ENCODE peak calls at places on chromosomes 4 and X, in ten cellular contexts. One of them, this sample, is unnamed.

GRCh38 chr4:77621254-77621653 is 15.6 kb downstream of the CXCL13 start:
- DNase-seq in AG08395: no peak
- DNase-seq in GOT3: no peak
- DNase-seq in uterus: no peak
- DNase-seq in stimulated activated CD8-positive, alpha-beta memory T cell treated with anti-CD3 and anti-CD28 coated beads, Interleukin-7, amount 100 ng/mL, for 1 hour: no peak
- DNase-seq in astrocyte of the hippocampus: no peak
- DNase-seq in right lobe of liver: no peak
- DNase-seq in left ventricle myocardium inferior: no peak
- DNase-seq in left cardiac atrium: no peak
- DNase-seq in AG09309: no peak
- DNase-seq in this sample: no peak

GRCh38 chr4:150327262-150327780 is 249.1 kb downstream of the DCLK2 start:
- DNase-seq in AG08395: no peak
- DNase-seq in GOT3: no peak
- DNase-seq in uterus: no peak
- DNase-seq in stimulated activated CD8-positive, alpha-beta memory T cell treated with anti-CD3 and anti-CD28 coated beads, Interleukin-7, amount 100 ng/mL, for 1 hour: no peak
- DNase-seq in astrocyte of the hippocampus: no peak
- DNase-seq in right lobe of liver: no peak
- DNase-seq in left ventricle myocardium inferior: no peak
- DNase-seq in left cardiac atrium: no peak
- DNase-seq in AG09309: no peak
- DNase-seq in this sample: no peak

GRCh38 chrX:107449490-107450175 is at the start of gene FRMPD3:
- DNase-seq in AG08395: no peak
- DNase-seq in GOT3: no peak
- DNase-seq in uterus: no peak
- DNase-seq in stimulated activated CD8-positive, alpha-beta memory T cell treated with anti-CD3 and anti-CD28 coated beads, Interleukin-7, amount 100 ng/mL, for 1 hour: no peak
- DNase-seq in astrocyte of the hippocampus: peak; percentile 38
- DNase-seq in right lobe of liver: no peak
- DNase-seq in left ventricle myocardium inferior: no peak
- DNase-seq in left cardiac atrium: no peak
- DNase-seq in AG09309: no peak
- DNase-seq in this sample: no peak

GRCh38 chrX:102129473-102129872 is 4.0 kb downstream of the TCEAL2 start:
- DNase-seq in AG08395: peak; percentile 26
- DNase-seq in GOT3: no peak
- DNase-seq in uterus: no peak
- DNase-seq in stimulated activated CD8-positive, alpha-beta memory T cell treated with anti-CD3 and anti-CD28 coated beads, Interleukin-7, amount 100 ng/mL, for 1 hour: no peak
- DNase-seq in astrocyte of the hippocampus: peak; percentile 2
- DNase-seq in right lobe of liver: no peak
- DNase-seq in left ventricle myocardium inferior: no peak
- DNase-seq in left cardiac atrium: no peak
- DNase-seq in AG09309: no peak
- DNase-seq in this sample: no peak

GRCh38 chrX:118325453-118325852 is 20.5 kb upstream of the WDR44 start:
- DNase-seq in AG08395: peak; percentile 7
- DNase-seq in GOT3: no peak
- DNase-seq in uterus: no peak
- DNase-seq in stimulated activated CD8-positive, alpha-beta memory T cell treated with anti-CD3 and anti-CD28 coated beads, Interleukin-7, amount 100 ng/mL, for 1 hour: no peak
- DNase-seq in astrocyte of the hippocampus: peak; percentile 3
- DNase-seq in right lobe of liver: no peak
- DNase-seq in left ventricle myocardium inferior: no peak
- DNase-seq in left cardiac atrium: no peak
- DNase-seq in AG09309: no peak
- DNase-seq in this sample: no peak

GRCh38 chr4:133145241-133145640 is 3.9 kb upstream of the PCDH10 start:
- DNase-seq in AG08395: no peak
- DNase-seq in GOT3: no peak
- DNase-seq in uterus: no peak
- DNase-seq in stimulated activated CD8-positive, alpha-beta memory T cell treated with anti-CD3 and anti-CD28 coated beads, Interleukin-7, amount 100 ng/mL, for 1 hour: no peak
- DNase-seq in astrocyte of the hippocampus: no peak
- DNase-seq in right lobe of liver: no peak
- DNase-seq in left ventricle myocardium inferior: no peak
- DNase-seq in left cardiac atrium: no peak
- DNase-seq in AG09309: no peak
- DNase-seq in this sample: no peak

GRCh38 chr4:53055274-53055673 is 193.2 kb downstream of the RASL11B start:
- DNase-seq in AG08395: peak; percentile 72
- DNase-seq in GOT3: no peak
- DNase-seq in uterus: no peak
- DNase-seq in stimulated activated CD8-positive, alpha-beta memory T cell treated with anti-CD3 and anti-CD28 coated beads, Interleukin-7, amount 100 ng/mL, for 1 hour: no peak
- DNase-seq in astrocyte of the hippocampus: peak; percentile 93
- DNase-seq in right lobe of liver: no peak
- DNase-seq in left ventricle myocardium inferior: no peak
- DNase-seq in left cardiac atrium: no peak
- DNase-seq in AG09309: peak; percentile 67
- DNase-seq in this sample: no peak

GRCh38 chr4:1793940-1794808 is 1.1 kb downstream of the FGFR3 start:
- DNase-seq in AG08395: no peak
- DNase-seq in GOT3: no peak
- DNase-seq in uterus: no peak
- DNase-seq in stimulated activated CD8-positive, alpha-beta memory T cell treated with anti-CD3 and anti-CD28 coated beads, Interleukin-7, amount 100 ng/mL, for 1 hour: no peak
- DNase-seq in astrocyte of the hippocampus: peak; percentile 60
- DNase-seq in right lobe of liver: no peak
- DNase-seq in left ventricle myocardium inferior: no peak
- DNase-seq in left cardiac atrium: no peak
- DNase-seq in AG09309: no peak
- DNase-seq in this sample: no peak

GRCh38 chrX:78375894-78376293 is 48.5 kb upstream of the CYSLTR1 start:
- DNase-seq in AG08395: no peak
- DNase-seq in GOT3: no peak
- DNase-seq in uterus: no peak
- DNase-seq in stimulated activated CD8-positive, alpha-beta memory T cell treated with anti-CD3 and anti-CD28 coated beads, Interleukin-7, amount 100 ng/mL, for 1 hour: no peak
- DNase-seq in astrocyte of the hippocampus: no peak
- DNase-seq in right lobe of liver: no peak
- DNase-seq in left ventricle myocardium inferior: no peak
- DNase-seq in left cardiac atrium: no peak
- DNase-seq in AG09309: no peak
- DNase-seq in this sample: no peak

GRCh38 chrX:148412006-148412405 is 88.4 kb upstream of the AFF2 start:
- DNase-seq in AG08395: no peak
- DNase-seq in GOT3: no peak
- DNase-seq in uterus: no peak
- DNase-seq in stimulated activated CD8-positive, alpha-beta memory T cell treated with anti-CD3 and anti-CD28 coated beads, Interleukin-7, amount 100 ng/mL, for 1 hour: no peak
- DNase-seq in astrocyte of the hippocampus: peak; percentile 16
- DNase-seq in right lobe of liver: no peak
- DNase-seq in left ventricle myocardium inferior: no peak
- DNase-seq in left cardiac atrium: no peak
- DNase-seq in AG09309: no peak
- DNase-seq in this sample: no peak

This sample was measured in prostate gland.